ENCODE peak calls at places on chromosome 9, in nine cellular contexts. E is HEK293T; Q is activated T-helper 1 cell treated with anti-CD3 and anti-CD28 coated beads, Interleukin-2, amount 50 U/mL, for 16 hours; A is H54; T is NCI-H1105 treated with DMSO at 0.1 percent for 48 hours; I is C1 segment of cervical spinal cord; N is activated naive CD4-positive, alpha-beta T cell; U is CD4-positive, alpha-beta T cell; X is small intestine. G is an unnamed sample.

GRCh38 chr9:90307177-90307833 is 335.3 kb downstream of the DIRAS2 start:
- DNase-seq in E (no peak), Q (no peak), A (no peak), T (peak), I (no peak), N (no peak), U (no peak), X (no peak), G (no peak)

GRCh38 chr9:82495884-82496777 is 507.6 kb downstream of the SPATA31D1 start:
- DNase-seq in E (no peak), Q (no peak), A (no peak), T (no peak), I (no peak), N (no peak), U (no peak), X (no peak), G (no peak)

GRCh38 chr9:16985559-16986348 is 115.3 kb upstream of the BNC2 start:
- DNase-seq in E (no peak), Q (no peak), A (no peak), T (no peak), I (no peak), N (no peak), U (no peak), X (no peak), G (no peak)

GRCh38 chr9:2144619-2145018 is 129.5 kb downstream of the SMARCA2 start:
- DNase-seq in E (no peak), Q (no peak), A (no peak), T (no peak), I (no peak), N (no peak), U (no peak), X (no peak), G (no peak)

GRCh38 chr9:35599763-35600604 is 5.1 kb upstream of the TESK1 start:
- DNase-seq in E (no peak), Q (no peak), A (no peak), T (no peak), I (no peak), N (no peak), U (no peak), X (no peak), G (no peak)

GRCh38 chr9:129247285-129248153 is 69.5 kb upstream of the IER5L start:
- DNase-seq in E (no peak), Q (no peak), A (no peak), T (no peak), I (no peak), N (no peak), U (no peak), X (no peak), G (no peak)

GRCh38 chr9:123375725-123376132 is 19.7 kb downstream of the CRB2 start:
- DNase-seq in E (peak), Q (no peak), A (peak), T (no peak), I (no peak), N (no peak), U (no peak), X (peak), G (no peak)

GRCh38 chr9:95891067-95891466 is 15.6 kb downstream of the ERCC6L2 start:
- DNase-seq in E (no peak), Q (no peak), A (no peak), T (no peak), I (no peak), N (no peak), U (no peak), X (no peak), G (no peak)

GRCh38 chr9:89592201-89592815 is 12.5 kb upstream of the GADD45G start:
- DNase-seq in E (no peak), Q (no peak), A (no peak), T (no peak), I (no peak), N (no peak), U (no peak), X (no peak), G (no peak)

GRCh38 chr9:504921-505821 is 290.5 kb downstream of the DOCK8 start:
- DNase-seq in E (peak), Q (no peak), A (no peak), T (no peak), I (peak), N (no peak), U (no peak), X (peak), G (no peak)

GRCh38 chr9:113921366-113921765 is 45.3 kb downstream of the ZNF618 start:
- DNase-seq in E (no peak), Q (no peak), A (no peak), T (no peak), I (no peak), N (no peak), U (no peak), X (no peak), G (no peak)

GRCh38 chr9:34547960-34548603 is 25.3 kb upstream of the ENHO start:
- DNase-seq in E (peak), Q (no peak), A (peak), T (no peak), I (peak), N (no peak), U (no peak), X (peak), G (peak)

GRCh38 chr9:124450241-124450924 is at the start of gene ADGRD2:
- DNase-seq in E (peak), Q (no peak), A (no peak), T (peak), I (no peak), N (no peak), U (no peak), X (no peak), G (peak)

GRCh38 chr9:101119206-101119819 is 90.8 kb downstream of the PLPPR1 start:
- DNase-seq in E (peak), Q (no peak), A (peak), T (peak), I (peak), N (no peak), U (no peak), X (peak), G (no peak)

GRCh38 chr9:71552480-71552879 is 215.8 kb downstream of the CEMIP2 start:
- DNase-seq in E (no peak), Q (no peak), A (no peak), T (peak), I (no peak), N (no peak), U (no peak), X (no peak), G (no peak)

GRCh38 chr9:126630458-126631237 is 16.9 kb downstream of the LMX1B start:
- DNase-seq in E (no peak), Q (no peak), A (peak), T (no peak), I (no peak), N (no peak), U (no peak), X (no peak), G (no peak)

GRCh38 chr9:83047839-83048775 is 14.8 kb downstream of the RASEF start:
- DNase-seq in E (no peak), Q (no peak), A (no peak), T (no peak), I (no peak), N (no peak), U (no peak), X (no peak), G (peak)

GRCh38 chr9:79131876-79132377 is 439.8 kb upstream of the TLE4 start:
- DNase-seq in E (no peak), Q (no peak), A (no peak), T (no peak), I (no peak), N (no peak), U (no peak), X (no peak), G (no peak)

G was measured in breast epithelium.